ENCODE peak calls at places on chromosomes 3 and 15, in six cellular contexts. R is psoas muscle, F is fibroblast of lung, H is GM12864, Y is NB4, D is choroid plexus epithelial cell. J is an unnamed sample.

GRCh38 chr3:125037498-125038150 is 18.2 kb downstream of the HEG1 start:
- DNase-seq in Y (no peak), D (no peak), R (no peak), H (no peak), F (no peak), J (no peak)

GRCh38 chr3:45509038-45509767 is 85.3 kb upstream of the LIMD1 start:
- DNase-seq in H (no peak), F (peak), D (peak), R (no peak), Y (peak), J (no peak)

GRCh38 chr3:127959873-127960272 is 44.8 kb downstream of the KBTBD12 start:
- DNase-seq in F (peak), R (no peak), D (peak), Y (peak), H (no peak), J (peak)

GRCh38 chr3:12808587-12808986 is 12.1 kb downstream of the CAND2 start:
- DNase-seq in R (no peak), F (no peak), H (no peak), D (no peak), Y (no peak), J (no peak)

GRCh38 chr3:64151335-64151871 is 73.9 kb downstream of the PRICKLE2 start:
- DNase-seq in Y (peak), F (no peak), R (no peak), H (no peak), D (peak), J (no peak)

GRCh38 chr3:125960456-125961288 is 8.3 kb upstream of the ROPN1B start:
- DNase-seq in D (no peak), Y (no peak), R (no peak), H (no peak), F (no peak), J (no peak)

GRCh38 chr3:126557761-126558160 is 971 bp downstream of the C3orf22 start:
- DNase-seq in D (no peak), R (no peak), F (no peak), Y (no peak), H (no peak), J (no peak)

GRCh38 chr3:125313060-125313635 is 62.0 kb downstream of the ZNF148 start:
- DNase-seq in R (no peak), F (peak), D (peak), Y (peak), H (no peak), J (no peak)

GRCh38 chr3:116863842-116864626 is 154.5 kb downstream of the TUSC7 start:
- DNase-seq in H (peak), F (peak), Y (peak), D (peak), R (no peak), J (peak)
- TF ChIP-seq CTCF in H (peak), F (peak), Y (no peak), D (peak), R (no peak), J (peak)

GRCh38 chr3:119420196-119420595 is 43.2 kb downstream of the TMEM39A start:
- DNase-seq in Y (no peak), H (no peak), D (no peak), R (no peak), F (no peak), J (no peak)

GRCh38 chr3:119413603-119414280 is 49.7 kb downstream of the TMEM39A start:
- DNase-seq in R (no peak), F (no peak), Y (no peak), D (no peak), H (no peak), J (no peak)

GRCh38 chr3:119418641-119419040 is 44.8 kb downstream of the TMEM39A start:
- DNase-seq in Y (no peak), R (no peak), H (no peak), F (peak), D (peak), J (no peak)

DNA sequence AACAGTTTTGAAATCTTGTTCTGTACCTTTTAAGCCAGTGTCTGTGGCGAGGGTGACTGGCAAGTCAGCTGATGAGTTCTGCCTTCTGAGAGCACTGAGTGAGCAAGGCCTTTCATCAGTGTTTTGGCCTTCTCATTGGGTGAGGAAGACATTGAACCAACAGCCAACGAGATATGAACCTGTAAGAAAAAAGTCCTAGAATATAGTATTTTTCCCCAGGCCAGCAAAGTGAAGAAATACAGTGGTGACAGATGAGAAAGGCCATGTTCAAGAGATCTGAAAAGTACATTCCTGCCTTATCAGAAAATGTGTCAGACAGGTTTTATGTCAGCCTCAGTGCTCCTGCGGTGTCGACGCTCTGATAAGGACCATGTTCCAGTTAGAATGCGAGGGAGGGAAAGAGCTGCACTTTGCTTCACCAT is 45.3 kb downstream of the TMEM39A start:
- DNase-seq in H (no peak), Y (no peak), F (no peak), D (peak), R (no peak), J (no peak)
- TF ChIP-seq CTCF in H (no peak), Y (no peak), F (no peak), D (no peak), R (no peak), J (no peak)

GRCh38 chr3:110901536-110901935 is 170.1 kb upstream of the NECTIN3 start:
- DNase-seq in H (no peak), Y (no peak), F (no peak), D (no peak), R (no peak), J (no peak)
- TF ChIP-seq CTCF in H (no peak), Y (no peak), F (no peak), D (no peak), R (no peak), J (no peak)

GRCh38 chr15:100765458-100766224 is 114.0 kb upstream of the ALDH1A3 start:
- DNase-seq in F (no peak), Y (no peak), D (no peak), R (no peak), H (no peak), J (peak)
- TF ChIP-seq CTCF in F (no peak), Y (no peak), D (peak), R (no peak), H (no peak), J (no peak)

GRCh38 chr3:50350527-50351317 is at the start of the genes CYB561D2 and NPRL2:
- DNase-seq in Y (peak), D (peak), R (peak), H (peak), F (peak), J (peak)
- TF ChIP-seq CTCF in Y (no peak), D (no peak), R (no peak), H (no peak), F (no peak), J (no peak)

DNA sequence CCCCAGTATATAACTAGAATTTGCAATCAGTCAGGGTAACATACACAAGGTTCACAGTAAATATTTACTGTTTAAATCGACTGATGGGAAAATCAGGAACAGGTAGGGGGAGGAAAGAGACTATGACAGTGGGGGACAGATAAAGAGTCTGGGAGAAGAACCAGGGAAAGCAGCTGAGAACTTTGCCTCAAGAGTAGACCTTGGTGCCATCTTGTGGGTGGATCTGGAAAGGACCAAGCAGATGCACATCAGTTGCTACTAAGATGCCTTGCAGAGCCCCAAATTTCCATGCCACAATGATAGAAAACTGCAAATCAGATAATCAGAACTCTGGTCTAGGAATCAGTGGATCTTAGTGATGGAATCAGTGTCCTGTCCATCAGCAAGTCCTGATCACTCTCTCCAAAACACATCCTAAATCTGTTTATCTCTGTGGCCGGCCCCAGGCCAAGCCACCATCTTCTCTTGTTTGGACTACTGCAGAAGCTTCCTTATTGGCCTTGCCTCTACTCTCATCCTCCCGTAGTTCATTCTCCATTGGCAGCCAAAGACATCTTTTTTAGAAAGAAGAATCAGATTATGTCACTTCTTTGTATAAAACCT is 62.7 kb downstream of the PDE8A start:
- DNase-seq in Y (peak), R (peak), F (peak), H (no peak), D (peak), J (no peak)
- TF ChIP-seq CTCF in Y (peak), R (peak), F (peak), H (peak), D (peak), J (peak)

DNA sequence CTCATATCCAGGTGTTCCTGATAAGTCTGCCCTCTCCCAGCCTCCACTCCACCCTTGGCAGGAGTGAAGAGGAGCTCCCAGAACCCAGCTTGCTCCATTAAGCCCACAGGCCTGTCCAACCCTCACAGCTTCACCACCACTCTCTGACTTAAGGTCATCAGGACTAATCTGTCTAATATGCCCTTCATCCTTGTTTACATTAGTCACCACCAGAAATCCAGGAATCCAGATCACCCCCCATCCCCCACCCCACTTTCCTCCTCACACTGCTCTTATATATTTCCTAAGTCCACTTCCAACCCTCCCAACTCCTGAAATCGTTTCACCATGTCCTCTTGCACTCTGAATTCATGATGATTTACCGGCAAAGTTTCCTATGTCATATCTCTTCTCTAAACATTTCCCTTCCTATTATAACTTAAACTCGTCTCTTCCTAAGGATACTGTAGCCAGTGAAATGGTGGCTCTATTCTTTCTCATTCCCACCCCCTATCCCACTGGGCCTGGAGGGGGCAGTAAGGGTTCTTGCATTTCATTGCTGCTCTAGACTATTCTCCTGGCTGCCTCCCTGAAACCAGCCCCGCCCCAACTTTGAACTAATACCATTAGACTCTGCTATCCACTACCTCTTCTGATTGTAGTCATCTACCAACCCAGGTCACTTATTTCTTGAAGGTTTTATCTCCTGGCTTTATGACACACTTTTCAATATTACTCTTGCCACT is 43.4 kb downstream of the PPP2R3A start:
- DNase-seq in F (peak), H (no peak), R (no peak), D (no peak), Y (no peak), J (no peak)
- TF ChIP-seq CTCF in F (peak), H (no peak), R (no peak), D (no peak), Y (no peak), J (no peak)

DNA sequence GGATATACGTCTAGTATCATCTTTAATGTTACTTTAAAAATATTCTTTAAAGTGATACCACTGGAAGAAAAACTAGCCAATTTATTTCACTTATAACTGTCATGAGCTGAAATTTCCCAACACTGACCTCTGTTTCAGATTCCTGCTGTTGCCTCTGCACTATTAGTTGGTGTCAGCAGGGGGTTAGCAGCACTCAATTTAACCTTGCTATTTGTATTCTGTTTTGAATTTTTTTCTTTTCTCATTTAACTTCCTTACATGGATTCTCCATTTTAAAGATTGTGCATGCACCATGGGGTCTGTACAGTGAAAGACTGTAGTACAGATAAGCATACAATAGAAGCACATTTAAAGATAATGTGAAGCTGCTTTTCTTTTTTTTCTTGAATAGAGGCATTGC is 169.2 kb downstream of the UBE2E2 start:
- DNase-seq in D (peak), R (no peak), H (no peak), F (no peak), Y (peak), J (no peak)
- TF ChIP-seq CTCF in D (peak), R (no peak), H (no peak), F (peak), Y (no peak), J (no peak)

DNA sequence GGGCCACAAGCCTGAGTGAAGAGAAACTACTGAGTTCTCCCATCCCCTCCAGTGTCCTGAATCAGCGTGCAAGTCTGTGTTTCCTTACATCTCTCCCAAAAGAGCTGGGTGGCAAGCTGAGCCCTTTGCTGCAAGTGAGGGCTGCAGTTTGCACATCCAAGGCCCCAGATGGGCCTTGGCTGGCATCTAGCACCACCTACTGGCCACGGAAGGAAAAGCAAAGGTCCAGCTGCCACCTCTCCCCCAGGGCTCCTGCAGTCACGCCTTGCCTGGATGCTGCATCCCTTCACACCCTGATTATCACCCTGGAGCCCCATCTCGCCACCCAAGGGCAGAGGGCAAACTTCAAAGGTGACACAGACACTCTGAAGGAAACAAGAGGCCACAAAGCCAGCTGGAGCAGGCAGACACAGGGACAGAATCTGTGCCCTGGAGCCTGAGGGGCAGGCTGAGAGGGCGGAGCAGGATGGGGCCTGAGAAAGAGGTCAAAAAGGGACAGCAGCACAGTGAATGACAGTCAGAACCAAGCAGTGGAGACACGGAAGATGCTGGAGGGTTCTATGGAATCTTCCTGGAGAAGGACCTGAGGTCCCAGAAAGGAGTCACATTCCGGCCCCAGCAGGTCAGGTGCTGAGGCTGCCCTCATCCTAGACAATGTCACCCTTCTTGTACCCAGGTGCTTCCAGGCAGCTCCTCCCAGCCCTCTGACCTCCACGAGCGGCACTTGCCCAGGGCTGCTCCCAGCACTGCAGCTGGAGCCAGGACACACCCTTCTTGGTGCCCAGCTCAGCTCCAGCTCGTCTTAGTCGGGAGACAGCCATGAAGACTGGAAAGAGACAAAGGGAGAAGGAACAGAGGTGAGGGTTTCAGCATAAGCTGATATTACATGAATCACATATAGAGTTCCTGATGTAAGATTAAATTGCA is 18.3 kb upstream of the NTRK3 start:
- DNase-seq in R (peak), Y (peak), F (peak), D (peak), H (peak), J (peak)
- TF ChIP-seq CTCF in R (peak), Y (peak), F (peak), D (peak), H (peak), J (peak)

J was measured in GM10248.